ENCODE peak calls at places on chromosomes 7 and 10, in eight cellular contexts. One of them, this sample, is unnamed.

GRCh38 chr7:112987171-112987570 is 99.5 kb downstream of the GPR85 start:
- DNase-seq in RWPE1: no peak
- DNase-seq in head of caudate nucleus: no peak
- DNase-seq in posterior cingulate gyrus: no peak
- DNase-seq in AG20443: no peak
- DNase-seq in mesendoderm: no peak
- DNase-seq in BJ: no peak
- DNase-seq in activated T-cell treated with anti-CD3 and anti-CD28 coated beads, Interleukin-2, amount 50 U/mL, for 24 hours: no peak
- DNase-seq in this sample: no peak

GRCh38 chr7:115052706-115053105 is 130.8 kb downstream of the MDFIC start:
- DNase-seq in posterior cingulate gyrus: no peak
- DNase-seq in mesendoderm: peak; percentile 91
- DNase-seq in RWPE1: no peak
- DNase-seq in activated T-cell treated with anti-CD3 and anti-CD28 coated beads, Interleukin-2, amount 50 U/mL, for 24 hours: no peak
- DNase-seq in AG20443: no peak
- DNase-seq in head of caudate nucleus: no peak
- DNase-seq in BJ: no peak
- DNase-seq in this sample: no peak

GRCh38 chr10:24463683-24464426 is 254.9 kb downstream of the KIAA1217 start:
- DNase-seq in AG20443: peak; percentile 76
- DNase-seq in activated T-cell treated with anti-CD3 and anti-CD28 coated beads, Interleukin-2, amount 50 U/mL, for 24 hours: peak; percentile 37
- DNase-seq in mesendoderm: peak; percentile 46
- DNase-seq in BJ: no peak
- DNase-seq in posterior cingulate gyrus: no peak
- DNase-seq in head of caudate nucleus: no peak
- DNase-seq in RWPE1: peak; percentile 90
- DNase-seq in this sample: no peak

GRCh38 chr10:84158061-84158460 is 15.5 kb upstream of the GPR15LG start:
- DNase-seq in BJ: no peak
- DNase-seq in AG20443: no peak
- DNase-seq in head of caudate nucleus: peak; percentile 82
- DNase-seq in activated T-cell treated with anti-CD3 and anti-CD28 coated beads, Interleukin-2, amount 50 U/mL, for 24 hours: no peak
- DNase-seq in posterior cingulate gyrus: no peak
- DNase-seq in RWPE1: no peak
- DNase-seq in mesendoderm: no peak
- DNase-seq in this sample: no peak

GRCh38 chr10:91642831-91643692 is 10.2 kb upstream of the PPP1R3C start:
- DNase-seq in posterior cingulate gyrus: no peak
- DNase-seq in BJ: no peak
- DNase-seq in activated T-cell treated with anti-CD3 and anti-CD28 coated beads, Interleukin-2, amount 50 U/mL, for 24 hours: no peak
- DNase-seq in head of caudate nucleus: no peak
- DNase-seq in AG20443: peak; percentile 16
- DNase-seq in RWPE1: no peak
- DNase-seq in mesendoderm: no peak
- DNase-seq in this sample: no peak

GRCh38 chr7:73749931-73750776 is 11.6 kb upstream of the ABHD11 start:
- DNase-seq in posterior cingulate gyrus: no peak
- DNase-seq in AG20443: no peak
- DNase-seq in RWPE1: no peak
- DNase-seq in BJ: no peak
- DNase-seq in mesendoderm: no peak
- DNase-seq in head of caudate nucleus: no peak
- DNase-seq in activated T-cell treated with anti-CD3 and anti-CD28 coated beads, Interleukin-2, amount 50 U/mL, for 24 hours: no peak
- DNase-seq in this sample: no peak

GRCh38 chr7:99380032-99380822 is 5.7 kb downstream of the ARPC1B start:
- DNase-seq in BJ: no peak
- DNase-seq in RWPE1: peak; percentile 36
- DNase-seq in activated T-cell treated with anti-CD3 and anti-CD28 coated beads, Interleukin-2, amount 50 U/mL, for 24 hours: peak; percentile 67
- DNase-seq in mesendoderm: peak; percentile 59
- DNase-seq in posterior cingulate gyrus: no peak
- DNase-seq in AG20443: peak; percentile 43
- DNase-seq in head of caudate nucleus: peak; percentile 91
- DNase-seq in this sample: no peak

GRCh38 chr10:22170582-22170981 is 47.2 kb downstream of the EBLN1 start:
- DNase-seq in posterior cingulate gyrus: no peak
- DNase-seq in mesendoderm: no peak
- DNase-seq in head of caudate nucleus: no peak
- DNase-seq in AG20443: no peak
- DNase-seq in activated T-cell treated with anti-CD3 and anti-CD28 coated beads, Interleukin-2, amount 50 U/mL, for 24 hours: no peak
- DNase-seq in RWPE1: no peak
- DNase-seq in BJ: no peak
- DNase-seq in this sample: no peak

GRCh38 chr7:25244193-25244592 is 15.9 kb upstream of the NPVF start:
- DNase-seq in activated T-cell treated with anti-CD3 and anti-CD28 coated beads, Interleukin-2, amount 50 U/mL, for 24 hours: no peak
- DNase-seq in mesendoderm: peak; percentile 95
- DNase-seq in RWPE1: no peak
- DNase-seq in AG20443: no peak
- DNase-seq in posterior cingulate gyrus: no peak
- DNase-seq in BJ: no peak
- DNase-seq in head of caudate nucleus: no peak
- DNase-seq in this sample: no peak

GRCh38 chr10:4525095-4525494 is 300.9 kb upstream of the AKR1E2 start:
- DNase-seq in BJ: no peak
- DNase-seq in AG20443: no peak
- DNase-seq in head of caudate nucleus: no peak
- DNase-seq in mesendoderm: no peak
- DNase-seq in posterior cingulate gyrus: no peak
- DNase-seq in activated T-cell treated with anti-CD3 and anti-CD28 coated beads, Interleukin-2, amount 50 U/mL, for 24 hours: no peak
- DNase-seq in RWPE1: no peak
- DNase-seq in this sample: no peak

GRCh38 chr7:27751888-27752660 is 12.1 kb downstream of the TAX1BP1 start:
- DNase-seq in AG20443: no peak
- DNase-seq in RWPE1: no peak
- DNase-seq in BJ: no peak
- DNase-seq in posterior cingulate gyrus: no peak
- DNase-seq in head of caudate nucleus: no peak
- DNase-seq in activated T-cell treated with anti-CD3 and anti-CD28 coated beads, Interleukin-2, amount 50 U/mL, for 24 hours: no peak
- DNase-seq in mesendoderm: no peak
- DNase-seq in this sample: no peak

GRCh38 chr10:87921934-87922688 is 58.7 kb downstream of the PTEN start:
- DNase-seq in activated T-cell treated with anti-CD3 and anti-CD28 coated beads, Interleukin-2, amount 50 U/mL, for 24 hours: no peak
- DNase-seq in AG20443: no peak
- DNase-seq in mesendoderm: peak; percentile 59
- DNase-seq in posterior cingulate gyrus: no peak
- DNase-seq in RWPE1: no peak
- DNase-seq in head of caudate nucleus: no peak
- DNase-seq in BJ: no peak
- DNase-seq in this sample: no peak

GRCh38 chr7:35725280-35725680 is 30.3 kb upstream of the HERPUD2 start:
- DNase-seq in head of caudate nucleus: no peak
- DNase-seq in BJ: no peak
- DNase-seq in RWPE1: no peak
- DNase-seq in AG20443: no peak
- DNase-seq in mesendoderm: no peak
- DNase-seq in posterior cingulate gyrus: no peak
- DNase-seq in activated T-cell treated with anti-CD3 and anti-CD28 coated beads, Interleukin-2, amount 50 U/mL, for 24 hours: peak; percentile 60
- DNase-seq in this sample: peak; percentile 69

GRCh38 chr10:133442967-133443924 is 10.5 kb upstream of the SCART1 start:
- DNase-seq in posterior cingulate gyrus: no peak
- DNase-seq in mesendoderm: no peak
- DNase-seq in BJ: no peak
- DNase-seq in activated T-cell treated with anti-CD3 and anti-CD28 coated beads, Interleukin-2, amount 50 U/mL, for 24 hours: no peak
- DNase-seq in RWPE1: no peak
- DNase-seq in head of caudate nucleus: no peak
- DNase-seq in AG20443: no peak
- DNase-seq in this sample: no peak

GRCh38 chr10:58064714-58065528 is 202.8 kb downstream of the IPMK start:
- DNase-seq in BJ: no peak
- DNase-seq in posterior cingulate gyrus: no peak
- DNase-seq in RWPE1: peak; percentile 14
- DNase-seq in mesendoderm: peak; percentile 71
- DNase-seq in AG20443: peak; percentile 63
- DNase-seq in activated T-cell treated with anti-CD3 and anti-CD28 coated beads, Interleukin-2, amount 50 U/mL, for 24 hours: no peak
- DNase-seq in head of caudate nucleus: peak; percentile 72
- DNase-seq in this sample: no peak

GRCh38 chr10:11344550-11344949 is 266.9 kb downstream of the USP6NL start:
- DNase-seq in posterior cingulate gyrus: no peak
- DNase-seq in mesendoderm: no peak
- DNase-seq in BJ: no peak
- DNase-seq in head of caudate nucleus: no peak
- DNase-seq in activated T-cell treated with anti-CD3 and anti-CD28 coated beads, Interleukin-2, amount 50 U/mL, for 24 hours: no peak
- DNase-seq in AG20443: no peak
- DNase-seq in RWPE1: no peak
- DNase-seq in this sample: peak; percentile 51

GRCh38 chr10:4183761-4184261 is 398.8 kb upstream of the KLF6 start:
- DNase-seq in RWPE1: no peak
- DNase-seq in posterior cingulate gyrus: no peak
- DNase-seq in head of caudate nucleus: no peak
- DNase-seq in AG20443: peak; percentile 25
- DNase-seq in activated T-cell treated with anti-CD3 and anti-CD28 coated beads, Interleukin-2, amount 50 U/mL, for 24 hours: no peak
- DNase-seq in BJ: no peak
- DNase-seq in mesendoderm: no peak
- DNase-seq in this sample: no peak

GRCh38 chr7:840001-840600 is 7.8 kb downstream of the SUN1 start:
- DNase-seq in RWPE1: no peak
- DNase-seq in posterior cingulate gyrus: no peak
- DNase-seq in AG20443: no peak
- DNase-seq in mesendoderm: no peak
- DNase-seq in BJ: no peak
- DNase-seq in activated T-cell treated with anti-CD3 and anti-CD28 coated beads, Interleukin-2, amount 50 U/mL, for 24 hours: no peak
- DNase-seq in head of caudate nucleus: no peak
- DNase-seq in this sample: no peak

GRCh38 chr10:43138757-43139241 is 554 bp downstream of the CSGALNACT2 start:
- DNase-seq in posterior cingulate gyrus: no peak
- DNase-seq in head of caudate nucleus: peak; percentile 66
- DNase-seq in RWPE1: peak; percentile 46
- DNase-seq in mesendoderm: peak; percentile 32
- DNase-seq in activated T-cell treated with anti-CD3 and anti-CD28 coated beads, Interleukin-2, amount 50 U/mL, for 24 hours: no peak
- DNase-seq in BJ: no peak
- DNase-seq in AG20443: peak; percentile 46
- DNase-seq in this sample: peak; percentile 64

GRCh38 chr10:11742009-11742778 is at the start of gene ECHDC3:
- DNase-seq in mesendoderm: peak; percentile 72
- DNase-seq in activated T-cell treated with anti-CD3 and anti-CD28 coated beads, Interleukin-2, amount 50 U/mL, for 24 hours: peak; percentile 77
- DNase-seq in RWPE1: peak; percentile 63
- DNase-seq in BJ: no peak
- DNase-seq in AG20443: peak; percentile 75
- DNase-seq in posterior cingulate gyrus: no peak
- DNase-seq in head of caudate nucleus: peak; percentile 48
- DNase-seq in this sample: peak; percentile 74

GRCh38 chr7:80630611-80631010 is 7.8 kb upstream of the CD36 start:
- DNase-seq in mesendoderm: no peak
- DNase-seq in BJ: no peak
- DNase-seq in posterior cingulate gyrus: no peak
- DNase-seq in RWPE1: no peak
- DNase-seq in activated T-cell treated with anti-CD3 and anti-CD28 coated beads, Interleukin-2, amount 50 U/mL, for 24 hours: no peak
- DNase-seq in head of caudate nucleus: no peak
- DNase-seq in AG20443: no peak
- DNase-seq in this sample: no peak

GRCh38 chr7:101386558-101387199 is 24.0 kb downstream of the COL26A1 start:
- DNase-seq in head of caudate nucleus: peak; percentile 65
- DNase-seq in AG20443: peak; percentile 67
- DNase-seq in RWPE1: no peak
- DNase-seq in posterior cingulate gyrus: peak; percentile 57
- DNase-seq in BJ: no peak
- DNase-seq in activated T-cell treated with anti-CD3 and anti-CD28 coated beads, Interleukin-2, amount 50 U/mL, for 24 hours: no peak
- DNase-seq in mesendoderm: no peak
- DNase-seq in this sample: no peak

GRCh38 chr7:7639421-7639820 is 1.1 kb upstream of the UMAD1 start:
- DNase-seq in AG20443: no peak
- DNase-seq in activated T-cell treated with anti-CD3 and anti-CD28 coated beads, Interleukin-2, amount 50 U/mL, for 24 hours: no peak
- DNase-seq in posterior cingulate gyrus: no peak
- DNase-seq in RWPE1: no peak
- DNase-seq in mesendoderm: no peak
- DNase-seq in BJ: no peak
- DNase-seq in head of caudate nucleus: peak; percentile 57
- DNase-seq in this sample: no peak

GRCh38 chr10:29454250-29454649 is 165.4 kb downstream of the LYZL1 start:
- DNase-seq in activated T-cell treated with anti-CD3 and anti-CD28 coated beads, Interleukin-2, amount 50 U/mL, for 24 hours: no peak
- DNase-seq in mesendoderm: no peak
- DNase-seq in posterior cingulate gyrus: no peak
- DNase-seq in RWPE1: no peak
- DNase-seq in AG20443: no peak
- DNase-seq in BJ: no peak
- DNase-seq in head of caudate nucleus: peak; percentile 25
- DNase-seq in this sample: no peak

GRCh38 chr7:28144266-28144665 is 36.3 kb downstream of the JAZF1 start:
- DNase-seq in activated T-cell treated with anti-CD3 and anti-CD28 coated beads, Interleukin-2, amount 50 U/mL, for 24 hours: no peak
- DNase-seq in RWPE1: no peak
- DNase-seq in BJ: no peak
- DNase-seq in head of caudate nucleus: peak; percentile 79
- DNase-seq in posterior cingulate gyrus: no peak
- DNase-seq in AG20443: no peak
- DNase-seq in mesendoderm: peak; percentile 70
- DNase-seq in this sample: no peak

GRCh38 chr7:48421357-48421756 is 250.1 kb downstream of the ABCA13 start:
- DNase-seq in AG20443: no peak
- DNase-seq in RWPE1: no peak
- DNase-seq in head of caudate nucleus: no peak
- DNase-seq in BJ: no peak
- DNase-seq in mesendoderm: peak; percentile 52
- DNase-seq in posterior cingulate gyrus: no peak
- DNase-seq in activated T-cell treated with anti-CD3 and anti-CD28 coated beads, Interleukin-2, amount 50 U/mL, for 24 hours: no peak
- DNase-seq in this sample: no peak

GRCh38 chr10:124016795-124017375 is 76.5 kb downstream of the CHST15 start:
- DNase-seq in AG20443: no peak
- DNase-seq in posterior cingulate gyrus: no peak
- DNase-seq in RWPE1: no peak
- DNase-seq in mesendoderm: no peak
- DNase-seq in BJ: no peak
- DNase-seq in head of caudate nucleus: no peak
- DNase-seq in activated T-cell treated with anti-CD3 and anti-CD28 coated beads, Interleukin-2, amount 50 U/mL, for 24 hours: no peak
- DNase-seq in this sample: no peak

GRCh38 chr7:39624935-39625694 is 1.7 kb downstream of the RALA start:
- DNase-seq in BJ: no peak
- DNase-seq in RWPE1: no peak
- DNase-seq in posterior cingulate gyrus: no peak
- DNase-seq in mesendoderm: no peak
- DNase-seq in head of caudate nucleus: no peak
- DNase-seq in AG20443: no peak
- DNase-seq in activated T-cell treated with anti-CD3 and anti-CD28 coated beads, Interleukin-2, amount 50 U/mL, for 24 hours: no peak
- DNase-seq in this sample: no peak

GRCh38 chr7:74269757-74270277 is 15.6 kb upstream of the RFC2 start:
- DNase-seq in mesendoderm: peak; percentile 95
- DNase-seq in activated T-cell treated with anti-CD3 and anti-CD28 coated beads, Interleukin-2, amount 50 U/mL, for 24 hours: peak; percentile 70
- DNase-seq in AG20443: peak; percentile 70
- DNase-seq in posterior cingulate gyrus: peak; percentile 42
- DNase-seq in head of caudate nucleus: peak; percentile 87
- DNase-seq in RWPE1: peak; percentile 72
- DNase-seq in BJ: no peak
- DNase-seq in this sample: peak; percentile 58

GRCh38 chr10:82267960-82268359 is 393.0 kb downstream of the NRG3 start:
- DNase-seq in posterior cingulate gyrus: no peak
- DNase-seq in AG20443: no peak
- DNase-seq in head of caudate nucleus: no peak
- DNase-seq in mesendoderm: no peak
- DNase-seq in RWPE1: no peak
- DNase-seq in activated T-cell treated with anti-CD3 and anti-CD28 coated beads, Interleukin-2, amount 50 U/mL, for 24 hours: no peak
- DNase-seq in BJ: no peak
- DNase-seq in this sample: no peak

GRCh38 chr10:79148452-79149344 is 79.9 kb downstream of the ZMIZ1 start:
- DNase-seq in head of caudate nucleus: peak; percentile 93
- DNase-seq in mesendoderm: no peak
- DNase-seq in BJ: no peak
- DNase-seq in posterior cingulate gyrus: peak; percentile 66
- DNase-seq in activated T-cell treated with anti-CD3 and anti-CD28 coated beads, Interleukin-2, amount 50 U/mL, for 24 hours: no peak
- DNase-seq in AG20443: peak; percentile 65
- DNase-seq in RWPE1: peak; percentile 75
- DNase-seq in this sample: no peak